ENCODE peak calls at places on chromosomes 16 and 17, in four cellular contexts. N is hepatic stellate cell, M is GM19239, W is AG08396. F is an unnamed sample.

GRCh38 chr17:38415250-38416194 is 12.7 kb upstream of the ARHGAP23 start:
- DNase-seq in N (peak), M (no peak), W (peak), F (peak)

GRCh38 chr17:63132509-63132911 is 166.5 kb downstream of the TANC2 start:
- DNase-seq in W (no peak), N (no peak), M (no peak), F (no peak)

GRCh38 chr17:1929896-1930750 is 95.0 kb downstream of the RTN4RL1 start:
- DNase-seq in M (no peak), W (no peak), N (no peak), F (no peak)

GRCh38 chr16:47374629-47375028 is 86.2 kb downstream of the ITFG1 start:
- DNase-seq in N (no peak), W (no peak), M (no peak), F (no peak)

GRCh38 chr16:47780213-47780612 is 319.1 kb downstream of the PHKB start:
- DNase-seq in M (no peak), N (no peak), W (no peak), F (peak)

GRCh38 chr17:51799981-51800380 is 358.5 kb downstream of the CA10 start:
- DNase-seq in M (no peak), W (no peak), N (no peak), F (no peak)

GRCh38 chr17:37701424-37702020 is 43.3 kb downstream of the HNF1B start:
- DNase-seq in W (peak), N (no peak), M (peak), F (no peak)

GRCh38 chr17:64354824-64355535 is 35.7 kb downstream of the PECAM1 start:
- DNase-seq in M (no peak), N (no peak), W (no peak), F (peak)

GRCh38 chr17:38702900-38703741 is 2.0 kb upstream of the MLLT6 start:
- DNase-seq in M (no peak), W (no peak), N (peak), F (no peak)

GRCh38 chr16:55988013-55988412 is 112.8 kb upstream of the CES5A start:
- DNase-seq in M (no peak), W (no peak), N (no peak), F (no peak)

GRCh38 chr16:67936876-67937605 is 391 bp upstream of the PSMB10 start:
- DNase-seq in M (peak), N (no peak), W (no peak), F (peak)

GRCh38 chr16:51818342-51818944 is 667.4 kb upstream of the SALL1 start:
- DNase-seq in N (peak), M (no peak), W (peak), F (peak)

GRCh38 chr17:76492989-76493501 is 8.2 kb downstream of the RHBDF2 start:
- DNase-seq in N (peak), W (peak), M (peak), F (peak)

GRCh38 chr17:8350339-8350738 is 10.7 kb downstream of the ODF4 start:
- DNase-seq in M (no peak), W (no peak), N (no peak), F (no peak)

GRCh38 chr16:58049697-58050185 is 24.2 kb downstream of the MMP15 start:
- DNase-seq in N (no peak), M (no peak), W (no peak), F (no peak)

GRCh38 chr17:31549121-31549524 is 157.6 kb downstream of the RAB11FIP4 start:
- DNase-seq in W (no peak), M (no peak), N (peak), F (peak)

GRCh38 chr16:84983308-84983707 is 28.0 kb downstream of the ZDHHC7 start:
- DNase-seq in M (no peak), N (no peak), W (no peak), F (no peak)

GRCh38 chr17:14197582-14197981 is 39.1 kb downstream of the CDRT15 start:
- DNase-seq in N (no peak), W (no peak), M (no peak), F (no peak)

F was measured in foreskin fibroblast.